ENCODE peak calls at places on chromosome 15, in six cellular contexts. One of them, this sample, is unnamed.
A peak's percentile ranks its signal among the peaks of the same experiment; 100 is the strongest.

GRCh38 chr15:77634266-77634962 is 1.7 kb upstream of the LINGO1 start:
- DNase-seq in ovary: peak; percentile 49
- DNase-seq in WERI-Rb-1: peak; percentile 89
- DNase-seq in heart left ventricle: peak; percentile 48
- DNase-seq in gastrocnemius medialis: no peak
- DNase-seq in dorsolateral prefrontal cortex: peak; percentile 78
- DNase-seq in this sample: no peak

GRCh38 chr15:82810061-82810862 is 834 bp downstream of the WHAMM start:
- DNase-seq in ovary: peak; percentile 47
- DNase-seq in gastrocnemius medialis: no peak
- DNase-seq in WERI-Rb-1: peak; percentile 30
- DNase-seq in heart left ventricle: peak; percentile 30
- DNase-seq in dorsolateral prefrontal cortex: no peak
- DNase-seq in this sample: peak; percentile 86

GRCh38 chr15:96109820-96110219 is 220.7 kb upstream of the NR2F2 start:
- DNase-seq in heart left ventricle: no peak
- DNase-seq in WERI-Rb-1: no peak
- DNase-seq in ovary: no peak
- DNase-seq in dorsolateral prefrontal cortex: no peak
- DNase-seq in gastrocnemius medialis: no peak
- DNase-seq in this sample: no peak

GRCh38 chr15:76503121-76503520 is 166.5 kb downstream of the ISL2 start:
- DNase-seq in dorsolateral prefrontal cortex: no peak
- DNase-seq in gastrocnemius medialis: no peak
- DNase-seq in ovary: no peak
- DNase-seq in WERI-Rb-1: no peak
- DNase-seq in heart left ventricle: no peak
- DNase-seq in this sample: no peak

GRCh38 chr15:28113426-28114113 is 14.5 kb upstream of the OCA2 start:
- DNase-seq in WERI-Rb-1: no peak
- DNase-seq in gastrocnemius medialis: no peak
- DNase-seq in ovary: no peak
- DNase-seq in heart left ventricle: no peak
- DNase-seq in dorsolateral prefrontal cortex: no peak
- DNase-seq in this sample: no peak

GRCh38 chr15:58447244-58448010 is 15.6 kb downstream of the LIPC start:
- DNase-seq in heart left ventricle: no peak
- DNase-seq in ovary: no peak
- DNase-seq in WERI-Rb-1: no peak
- DNase-seq in gastrocnemius medialis: no peak
- DNase-seq in dorsolateral prefrontal cortex: no peak
- DNase-seq in this sample: peak; percentile 74

GRCh38 chr15:63173116-63173470 is 15.8 kb upstream of the RPS27L start:
- DNase-seq in WERI-Rb-1: no peak
- DNase-seq in gastrocnemius medialis: no peak
- DNase-seq in ovary: no peak
- DNase-seq in dorsolateral prefrontal cortex: no peak
- DNase-seq in heart left ventricle: no peak
- DNase-seq in this sample: no peak

GRCh38 chr15:57527382-57528091 is 64.2 kb upstream of the MYZAP start:
- DNase-seq in dorsolateral prefrontal cortex: no peak
- DNase-seq in heart left ventricle: peak; percentile 51
- DNase-seq in ovary: peak; percentile 54
- DNase-seq in gastrocnemius medialis: no peak
- DNase-seq in WERI-Rb-1: peak; percentile 54
- DNase-seq in this sample: no peak

GRCh38 chr15:59539799-59540198 is 71.8 kb upstream of the GCNT3 start:
- DNase-seq in heart left ventricle: no peak
- DNase-seq in ovary: no peak
- DNase-seq in WERI-Rb-1: no peak
- DNase-seq in dorsolateral prefrontal cortex: no peak
- DNase-seq in gastrocnemius medialis: no peak
- DNase-seq in this sample: peak; percentile 34

GRCh38 chr15:70453238-70453637 is 310.1 kb downstream of the UACA start:
- DNase-seq in ovary: no peak
- DNase-seq in dorsolateral prefrontal cortex: no peak
- DNase-seq in heart left ventricle: no peak
- DNase-seq in gastrocnemius medialis: no peak
- DNase-seq in WERI-Rb-1: no peak
- DNase-seq in this sample: no peak

GRCh38 chr15:45458746-45459403 is 63.7 kb downstream of the SLC30A4 start:
- DNase-seq in ovary: peak; percentile 69
- DNase-seq in heart left ventricle: peak; percentile 57
- DNase-seq in WERI-Rb-1: peak; percentile 60
- DNase-seq in gastrocnemius medialis: peak; percentile 38
- DNase-seq in dorsolateral prefrontal cortex: peak; percentile 65
- DNase-seq in this sample: peak; percentile 71

GRCh38 chr15:42726114-42726513 is 10.8 kb downstream of the CDAN1 start:
- DNase-seq in WERI-Rb-1: peak; percentile 36
- DNase-seq in heart left ventricle: no peak
- DNase-seq in gastrocnemius medialis: no peak
- DNase-seq in dorsolateral prefrontal cortex: no peak
- DNase-seq in ovary: no peak
- DNase-seq in this sample: no peak

GRCh38 chr15:44535509-44536297 is 1.2 kb upstream of the EIF3J start:
- DNase-seq in gastrocnemius medialis: no peak
- DNase-seq in heart left ventricle: peak; percentile 19
- DNase-seq in ovary: peak; percentile 46
- DNase-seq in WERI-Rb-1: peak; percentile 22
- DNase-seq in dorsolateral prefrontal cortex: no peak
- DNase-seq in this sample: no peak

GRCh38 chr15:82805994-82806406 is at the start of gene FSD2:
- DNase-seq in ovary: no peak
- DNase-seq in dorsolateral prefrontal cortex: no peak
- DNase-seq in heart left ventricle: peak; percentile 71
- DNase-seq in gastrocnemius medialis: peak; percentile 92
- DNase-seq in WERI-Rb-1: no peak
- DNase-seq in this sample: no peak

GRCh38 chr15:26662226-26662750 is 110.6 kb downstream of the GABRB3 start:
- DNase-seq in ovary: no peak
- DNase-seq in gastrocnemius medialis: no peak
- DNase-seq in heart left ventricle: no peak
- DNase-seq in WERI-Rb-1: no peak
- DNase-seq in dorsolateral prefrontal cortex: no peak
- DNase-seq in this sample: no peak

GRCh38 chr15:65377105-65377975 is 462 bp downstream of the IGDCC3 start:
- DNase-seq in dorsolateral prefrontal cortex: no peak
- DNase-seq in gastrocnemius medialis: no peak
- DNase-seq in ovary: peak; percentile 54
- DNase-seq in WERI-Rb-1: peak; percentile 34
- DNase-seq in heart left ventricle: no peak
- DNase-seq in this sample: no peak

GRCh38 chr15:51879555-51879954 is 50.1 kb downstream of the TMOD3 start:
- DNase-seq in dorsolateral prefrontal cortex: no peak
- DNase-seq in heart left ventricle: no peak
- DNase-seq in ovary: no peak
- DNase-seq in gastrocnemius medialis: no peak
- DNase-seq in WERI-Rb-1: no peak
- DNase-seq in this sample: no peak

GRCh38 chr15:89543389-89543788 is 31.9 kb upstream of the TICRR start:
- DNase-seq in gastrocnemius medialis: no peak
- DNase-seq in WERI-Rb-1: no peak
- DNase-seq in dorsolateral prefrontal cortex: no peak
- DNase-seq in heart left ventricle: no peak
- DNase-seq in ovary: no peak
- DNase-seq in this sample: no peak

GRCh38 chr15:95323798-95324197 is 1006.7 kb upstream of the NR2F2 start:
- DNase-seq in ovary: no peak
- DNase-seq in WERI-Rb-1: no peak
- DNase-seq in gastrocnemius medialis: no peak
- DNase-seq in dorsolateral prefrontal cortex: no peak
- DNase-seq in heart left ventricle: no peak
- DNase-seq in this sample: no peak

GRCh38 chr15:43828061-43828657 is 1.4 kb downstream of the WDR76 start:
- DNase-seq in heart left ventricle: no peak
- DNase-seq in ovary: no peak
- DNase-seq in WERI-Rb-1: no peak
- DNase-seq in gastrocnemius medialis: no peak
- DNase-seq in dorsolateral prefrontal cortex: no peak
- DNase-seq in this sample: no peak

GRCh38 chr15:52020253-52021085 is 1.4 kb downstream of the MAPK6 start:
- DNase-seq in gastrocnemius medialis: no peak
- DNase-seq in dorsolateral prefrontal cortex: no peak
- DNase-seq in heart left ventricle: no peak
- DNase-seq in WERI-Rb-1: no peak
- DNase-seq in ovary: no peak
- DNase-seq in this sample: no peak

DNA sequence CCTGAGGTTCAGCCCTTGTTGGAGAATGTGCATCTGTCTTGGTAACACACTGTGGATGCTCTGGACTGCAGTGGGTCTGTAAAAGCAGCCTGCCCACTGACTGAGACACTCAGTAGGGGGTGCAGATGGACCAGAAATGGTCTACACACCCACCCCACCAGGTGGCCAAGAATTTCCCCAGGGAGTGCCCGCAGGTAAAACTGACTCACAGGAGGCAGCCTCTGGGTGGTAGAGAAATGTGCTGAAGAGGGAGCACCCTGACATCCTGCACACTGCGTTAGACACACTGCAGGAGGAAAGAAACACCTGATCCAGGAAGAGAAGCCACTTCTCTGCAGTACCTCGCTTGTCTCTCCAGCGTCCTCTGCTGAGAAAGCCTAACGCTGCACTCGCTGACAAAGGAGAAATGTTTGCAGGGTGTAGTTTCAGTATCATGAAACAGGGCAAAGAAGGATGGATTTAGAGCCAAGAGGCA is 109.5 kb upstream of the ABHD17C start:
- DNase-seq in dorsolateral prefrontal cortex: no peak
- DNase-seq in heart left ventricle: no peak
- DNase-seq in WERI-Rb-1: peak; percentile 37
- DNase-seq in ovary: no peak
- DNase-seq in gastrocnemius medialis: no peak
- DNase-seq in this sample: peak; percentile 65
- TF ChIP-seq CTCF in dorsolateral prefrontal cortex: no peak
- TF ChIP-seq CTCF in heart left ventricle: no peak
- TF ChIP-seq CTCF in WERI-Rb-1: peak; percentile 40
- TF ChIP-seq CTCF in ovary: no peak
- TF ChIP-seq CTCF in gastrocnemius medialis: no peak
- TF ChIP-seq CTCF in this sample: no peak

DNA sequence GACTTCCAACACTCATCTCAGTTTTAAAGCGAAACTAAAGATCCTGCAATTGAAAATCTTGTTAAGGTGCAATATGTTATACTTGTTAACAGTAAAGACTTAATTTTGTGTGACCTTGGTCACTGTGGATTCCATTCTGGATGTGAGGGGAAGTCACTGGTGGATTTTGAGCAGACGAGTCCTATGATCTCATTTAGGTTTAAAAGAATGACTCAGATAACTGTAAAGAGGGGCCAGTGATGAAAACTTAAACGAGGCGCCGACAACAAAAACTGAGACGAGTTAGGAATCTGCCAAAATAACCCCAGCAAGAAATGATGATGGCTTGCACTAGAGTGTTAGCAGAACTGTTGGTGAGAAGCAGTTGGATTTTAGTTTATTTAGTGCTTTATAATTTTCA is 56.5 kb downstream of the LRRC28 start:
- DNase-seq in gastrocnemius medialis: no peak
- DNase-seq in WERI-Rb-1: no peak
- DNase-seq in ovary: no peak
- DNase-seq in heart left ventricle: no peak
- DNase-seq in dorsolateral prefrontal cortex: no peak
- DNase-seq in this sample: no peak
- H3K4me3 ChIP-seq in gastrocnemius medialis: no peak overlapping the region
- H3K4me3 ChIP-seq in WERI-Rb-1: no peak overlapping the region
- H3K4me3 ChIP-seq in ovary: no peak overlapping the region
- H3K4me3 ChIP-seq in heart left ventricle: no peak overlapping the region
- H3K4me3 ChIP-seq in dorsolateral prefrontal cortex: no peak overlapping the region
- H3K4me3 ChIP-seq in this sample: no peak overlapping the region

DNA sequence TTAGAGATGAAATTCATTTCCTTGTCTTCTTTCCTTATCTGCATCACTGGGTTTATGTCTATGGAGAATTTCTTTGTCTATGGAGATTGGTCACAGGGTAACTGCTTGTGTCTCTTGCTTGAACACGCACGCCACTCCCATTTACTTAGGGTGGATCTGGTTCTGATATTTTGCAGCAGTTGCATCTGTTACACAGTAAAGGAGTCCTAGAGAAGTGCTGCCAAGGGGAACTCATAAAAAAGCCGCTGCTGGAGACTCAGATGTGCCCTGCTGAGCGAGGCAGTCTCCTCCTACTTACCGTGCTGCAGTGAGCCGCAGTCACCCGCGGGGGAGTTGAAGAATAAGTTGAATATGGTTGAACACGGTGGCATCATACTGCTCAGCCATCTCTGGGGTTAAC is 105.2 kb upstream of the KLHL25 start:
- DNase-seq in dorsolateral prefrontal cortex: no peak
- DNase-seq in WERI-Rb-1: no peak
- DNase-seq in heart left ventricle: no peak
- DNase-seq in gastrocnemius medialis: no peak
- DNase-seq in ovary: no peak
- DNase-seq in this sample: no peak
- TF ChIP-seq CTCF in dorsolateral prefrontal cortex: no peak
- TF ChIP-seq CTCF in WERI-Rb-1: no peak
- TF ChIP-seq CTCF in heart left ventricle: no peak
- TF ChIP-seq CTCF in gastrocnemius medialis: no peak
- TF ChIP-seq CTCF in ovary: no peak
- TF ChIP-seq CTCF in this sample: no peak

GRCh38 chr15:67980171-67980570 is 73.9 kb upstream of the PIAS1 start:
- DNase-seq in WERI-Rb-1: no peak
- DNase-seq in dorsolateral prefrontal cortex: no peak
- DNase-seq in ovary: no peak
- DNase-seq in gastrocnemius medialis: no peak
- DNase-seq in heart left ventricle: no peak
- DNase-seq in this sample: no peak
- H3K4me3 ChIP-seq in WERI-Rb-1: no peak overlapping the region
- H3K4me3 ChIP-seq in dorsolateral prefrontal cortex: no peak overlapping the region
- H3K4me3 ChIP-seq in ovary: no peak overlapping the region
- H3K4me3 ChIP-seq in gastrocnemius medialis: no peak overlapping the region
- H3K4me3 ChIP-seq in heart left ventricle: no peak overlapping the region
- H3K4me3 ChIP-seq in this sample: no peak overlapping the region

GRCh38 chr15:91589360-91589759 is 264.1 kb upstream of the SLCO3A1 start:
- DNase-seq in dorsolateral prefrontal cortex: no peak
- DNase-seq in gastrocnemius medialis: no peak
- DNase-seq in heart left ventricle: no peak
- DNase-seq in ovary: no peak
- DNase-seq in WERI-Rb-1: no peak
- DNase-seq in this sample: no peak
- TF ChIP-seq CTCF in dorsolateral prefrontal cortex: no peak
- TF ChIP-seq CTCF in gastrocnemius medialis: no peak
- TF ChIP-seq CTCF in heart left ventricle: no peak
- TF ChIP-seq CTCF in ovary: no peak
- TF ChIP-seq CTCF in WERI-Rb-1: no peak
- TF ChIP-seq CTCF in this sample: no peak